ENCODE peak calls at places on chromosomes 2 and 18, in nine cellular contexts. N is AG09319, V is SW 1271, S is GM12891, G is SIG-M5, H is astrocyte of the spinal cord, U is germinal center, M is Right ventricle myocardium superior, Z is ACHN. O is an unnamed sample.

GRCh38 chr18:50143891-50144290 is 51.1 kb downstream of the MYO5B start:
- DNase-seq in M (no peak), G (no peak), U (no peak), V (no peak), H (no peak), N (no peak), Z (no peak), S (no peak), O (no peak)

GRCh38 chr2:205539603-205540002 is 142.7 kb upstream of the NRP2 start:
- DNase-seq in N (no peak), U (no peak), V (no peak), Z (no peak), G (no peak), H (no peak), M (no peak), S (no peak), O (peak)

GRCh38 chr2:69168950-69169695 is 156.1 kb downstream of the ANTXR1 start:
- DNase-seq in U (no peak), S (no peak), G (no peak), V (no peak), Z (no peak), H (no peak), N (no peak), M (peak), O (no peak)

GRCh38 chr2:228847684-228848083 is 423.4 kb downstream of the PID1 start:
- DNase-seq in G (no peak), U (no peak), N (no peak), V (no peak), S (no peak), H (peak), M (no peak), Z (no peak), O (no peak)

GRCh38 chr2:60553992-60554648 is 666 bp upstream of the BCL11A start:
- DNase-seq in H (peak), N (no peak), S (no peak), V (no peak), U (no peak), Z (peak), M (peak), G (no peak), O (no peak)

GRCh38 chr2:129050116-129050515 is 731.4 kb upstream of the HS6ST1 start:
- DNase-seq in N (no peak), G (no peak), M (no peak), H (no peak), V (no peak), Z (no peak), U (no peak), S (no peak), O (no peak)

GRCh38 chr2:108866041-108866440 is 79.5 kb downstream of the CCDC138 start:
- DNase-seq in S (no peak), N (no peak), U (no peak), M (no peak), G (no peak), H (no peak), Z (no peak), V (no peak), O (no peak)

GRCh38 chr2:29011650-29012060 is 30.6 kb downstream of the TOGARAM2 start:
- DNase-seq in H (peak), S (no peak), M (peak), N (no peak), U (peak), G (no peak), Z (no peak), V (no peak), O (peak)

GRCh38 chr2:47819834-47820233 is 36.9 kb downstream of the MSH6 start:
- DNase-seq in Z (no peak), N (no peak), M (no peak), S (no peak), V (no peak), U (no peak), G (no peak), H (no peak), O (peak)

GRCh38 chr2:119741868-119742267 is 17.9 kb upstream of the PTPN4 start:
- DNase-seq in H (no peak), U (no peak), Z (no peak), V (no peak), G (no peak), S (no peak), N (no peak), M (no peak), O (no peak)

GRCh38 chr2:107585851-107586250 is 240.8 kb upstream of the RGPD4 start:
- DNase-seq in N (no peak), U (no peak), S (no peak), V (no peak), M (no peak), H (peak), Z (no peak), G (no peak), O (peak)